ENCODE peak calls at places on chromosomes 1 and 21, in seven cellular contexts. One of them, this sample, is unnamed.

GRCh38 chr1:25735956-25736529 is 64.0 kb upstream of the SELENON start:
- DNase-seq in mesenchymal stem cell: no peak
- DNase-seq in neuronal stem cell: no peak
- DNase-seq in IMR-90: no peak
- DNase-seq in H9: no peak
- DNase-seq in H1: no peak
- DNase-seq in trophoblast cell: peak; percentile 33
- DNase-seq in this sample: no peak

GRCh38 chr1:29247874-29248273 is 11.6 kb downstream of the PTPRU start:
- DNase-seq in mesenchymal stem cell: no peak
- DNase-seq in neuronal stem cell: no peak
- DNase-seq in IMR-90: no peak
- DNase-seq in H9: no peak
- DNase-seq in H1: no peak
- DNase-seq in trophoblast cell: no peak
- DNase-seq in this sample: no peak

GRCh38 chr1:227926896-227927885 is 20.5 kb downstream of the WNT9A start:
- DNase-seq in mesenchymal stem cell: no peak
- DNase-seq in neuronal stem cell: no peak
- DNase-seq in IMR-90: no peak
- DNase-seq in H9: no peak
- DNase-seq in H1: no peak
- DNase-seq in trophoblast cell: no peak
- DNase-seq in this sample: no peak

GRCh38 chr1:226534098-226534497 is 14.5 kb upstream of the STUM start:
- DNase-seq in mesenchymal stem cell: no peak
- DNase-seq in neuronal stem cell: no peak
- DNase-seq in IMR-90: no peak
- DNase-seq in H9: no peak
- DNase-seq in H1: no peak
- DNase-seq in trophoblast cell: no peak
- DNase-seq in this sample: no peak

GRCh38 chr1:43444827-43445225 is 8.9 kb downstream of the HYI start:
- DNase-seq in mesenchymal stem cell: peak; percentile 18
- DNase-seq in neuronal stem cell: peak; percentile 11
- DNase-seq in IMR-90: no peak
- DNase-seq in H9: peak; percentile 29
- DNase-seq in H1: no peak
- DNase-seq in trophoblast cell: no peak
- DNase-seq in this sample: peak; percentile 36

GRCh38 chr21:33149166-33149565 is 79.2 kb downstream of the OLIG1 start:
- DNase-seq in mesenchymal stem cell: no peak
- DNase-seq in neuronal stem cell: no peak
- DNase-seq in IMR-90: no peak
- DNase-seq in H9: no peak
- DNase-seq in H1: no peak
- DNase-seq in trophoblast cell: no peak
- DNase-seq in this sample: no peak

GRCh38 chr1:213122514-213122929 is 71.5 kb downstream of the RPS6KC1 start:
- DNase-seq in mesenchymal stem cell: peak; percentile 56
- DNase-seq in neuronal stem cell: peak; percentile 11
- DNase-seq in IMR-90: peak; percentile 71
- DNase-seq in H9: no peak
- DNase-seq in H1: no peak
- DNase-seq in trophoblast cell: peak; percentile 84
- DNase-seq in this sample: peak; percentile 40

GRCh38 chr1:94949681-94950661 is 23.1 kb upstream of the CNN3 start:
- DNase-seq in mesenchymal stem cell: peak; percentile 56
- DNase-seq in neuronal stem cell: no peak
- DNase-seq in IMR-90: peak; percentile 85
- DNase-seq in H9: no peak
- DNase-seq in H1: no peak
- DNase-seq in trophoblast cell: no peak
- DNase-seq in this sample: no peak

GRCh38 chr1:57860931-57861600 is 437.2 kb upstream of the DAB1 start:
- DNase-seq in mesenchymal stem cell: no peak
- DNase-seq in neuronal stem cell: no peak
- DNase-seq in IMR-90: no peak
- DNase-seq in H9: no peak
- DNase-seq in H1: no peak
- DNase-seq in trophoblast cell: peak; percentile 97
- DNase-seq in this sample: no peak

GRCh38 chr1:31699341-31699891 is 4.4 kb downstream of the COL16A1 start:
- DNase-seq in mesenchymal stem cell: no peak
- DNase-seq in neuronal stem cell: no peak
- DNase-seq in IMR-90: no peak
- DNase-seq in H9: no peak
- DNase-seq in H1: no peak
- DNase-seq in trophoblast cell: no peak
- DNase-seq in this sample: no peak

GRCh38 chr1:183039985-183040447 is 16.8 kb downstream of the LAMC1 start:
- DNase-seq in mesenchymal stem cell: peak; percentile 85
- DNase-seq in neuronal stem cell: no peak
- DNase-seq in IMR-90: peak; percentile 88
- DNase-seq in H9: no peak
- DNase-seq in H1: no peak
- DNase-seq in trophoblast cell: peak; percentile 31
- DNase-seq in this sample: no peak

GRCh38 chr1:89790592-89790991 is 30.2 kb upstream of the LRRC8D start:
- DNase-seq in mesenchymal stem cell: no peak
- DNase-seq in neuronal stem cell: no peak
- DNase-seq in IMR-90: no peak
- DNase-seq in H9: no peak
- DNase-seq in H1: no peak
- DNase-seq in trophoblast cell: no peak
- DNase-seq in this sample: no peak

GRCh38 chr1:97826820-97827219 is 94.0 kb downstream of the DPYD start:
- DNase-seq in mesenchymal stem cell: no peak
- DNase-seq in neuronal stem cell: no peak
- DNase-seq in IMR-90: no peak
- DNase-seq in H9: no peak
- DNase-seq in H1: no peak
- DNase-seq in trophoblast cell: no peak
- DNase-seq in this sample: no peak

GRCh38 chr21:39397651-39398385 is 47.8 kb downstream of the LCA5L start:
- DNase-seq in mesenchymal stem cell: peak; percentile 38
- DNase-seq in neuronal stem cell: no peak
- DNase-seq in IMR-90: no peak
- DNase-seq in H9: no peak
- DNase-seq in H1: no peak
- DNase-seq in trophoblast cell: no peak
- DNase-seq in this sample: no peak

GRCh38 chr1:24294228-24294672 is 24.9 kb upstream of the GRHL3 start:
- DNase-seq in mesenchymal stem cell: peak; percentile 99
- DNase-seq in neuronal stem cell: no peak
- DNase-seq in IMR-90: peak; percentile 98
- DNase-seq in H9: no peak
- DNase-seq in H1: no peak
- DNase-seq in trophoblast cell: peak; percentile 98
- DNase-seq in this sample: peak; percentile 46

GRCh38 chr1:22132517-22133235 is 10.2 kb downstream of the WNT4 start:
- DNase-seq in mesenchymal stem cell: no peak
- DNase-seq in neuronal stem cell: no peak
- DNase-seq in IMR-90: peak; percentile 71
- DNase-seq in H9: no peak
- DNase-seq in H1: no peak
- DNase-seq in trophoblast cell: no peak
- DNase-seq in this sample: no peak

GRCh38 chr1:2597441-2598328 is 11.1 kb downstream of the PRXL2B start:
- DNase-seq in mesenchymal stem cell: no peak
- DNase-seq in neuronal stem cell: no peak
- DNase-seq in IMR-90: no peak
- DNase-seq in H9: peak; percentile 25
- DNase-seq in H1: no peak
- DNase-seq in trophoblast cell: no peak
- DNase-seq in this sample: no peak

GRCh38 chr1:37094302-37094701 is 60.0 kb upstream of the GRIK3 start:
- DNase-seq in mesenchymal stem cell: no peak
- DNase-seq in neuronal stem cell: no peak
- DNase-seq in IMR-90: no peak
- DNase-seq in H9: no peak
- DNase-seq in H1: no peak
- DNase-seq in trophoblast cell: no peak
- DNase-seq in this sample: no peak

GRCh38 chr1:7752512-7753417 is 18.3 kb upstream of the VAMP3 start:
- DNase-seq in mesenchymal stem cell: peak; percentile 77
- DNase-seq in neuronal stem cell: peak; percentile 82
- DNase-seq in IMR-90: peak; percentile 71
- DNase-seq in H9: peak; percentile 48
- DNase-seq in H1: peak; percentile 62
- DNase-seq in trophoblast cell: peak; percentile 71
- DNase-seq in this sample: peak; percentile 81

GRCh38 chr1:200674838-200675587 is 5.3 kb upstream of the DDX59 start:
- DNase-seq in mesenchymal stem cell: no peak
- DNase-seq in neuronal stem cell: no peak
- DNase-seq in IMR-90: no peak
- DNase-seq in H9: no peak
- DNase-seq in H1: no peak
- DNase-seq in trophoblast cell: peak; percentile 84
- DNase-seq in this sample: peak; percentile 53

GRCh38 chr1:19678493-19678892 is 13.8 kb downstream of the HTR6 start:
- DNase-seq in mesenchymal stem cell: no peak
- DNase-seq in neuronal stem cell: no peak
- DNase-seq in IMR-90: no peak
- DNase-seq in H9: no peak
- DNase-seq in H1: no peak
- DNase-seq in trophoblast cell: no peak
- DNase-seq in this sample: no peak

GRCh38 chr21:32309906-32310460 is 11.3 kb downstream of the MRAP start:
- DNase-seq in mesenchymal stem cell: no peak
- DNase-seq in neuronal stem cell: no peak
- DNase-seq in IMR-90: no peak
- DNase-seq in H9: no peak
- DNase-seq in H1: no peak
- DNase-seq in trophoblast cell: no peak
- DNase-seq in this sample: peak; percentile 82

GRCh38 chr1:241499910-241500309 is 19.6 kb downstream of the FH start:
- DNase-seq in mesenchymal stem cell: peak; percentile 44
- DNase-seq in neuronal stem cell: no peak
- DNase-seq in IMR-90: peak; percentile 62
- DNase-seq in H9: no peak
- DNase-seq in H1: no peak
- DNase-seq in trophoblast cell: peak; percentile 18
- DNase-seq in this sample: peak; percentile 43

GRCh38 chr1:207918571-207918970 is 7.6 kb upstream of the CD34 start:
- DNase-seq in mesenchymal stem cell: no peak
- DNase-seq in neuronal stem cell: no peak
- DNase-seq in IMR-90: no peak
- DNase-seq in H9: no peak
- DNase-seq in H1: no peak
- DNase-seq in trophoblast cell: no peak
- DNase-seq in this sample: peak; percentile 10

GRCh38 chr21:29682800-29683199 is 257.0 kb downstream of the GRIK1 start:
- DNase-seq in mesenchymal stem cell: no peak
- DNase-seq in neuronal stem cell: no peak
- DNase-seq in IMR-90: no peak
- DNase-seq in H9: no peak
- DNase-seq in H1: no peak
- DNase-seq in trophoblast cell: no peak
- DNase-seq in this sample: no peak

GRCh38 chr1:112904071-112904830 is 51.7 kb downstream of the SLC16A1 start:
- DNase-seq in mesenchymal stem cell: peak; percentile 82
- DNase-seq in neuronal stem cell: no peak
- DNase-seq in IMR-90: peak; percentile 77
- DNase-seq in H9: no peak
- DNase-seq in H1: peak; percentile 44
- DNase-seq in trophoblast cell: peak; percentile 51
- DNase-seq in this sample: peak; percentile 59
- H2BK120ac ChIP-seq in mesenchymal stem cell: no peak overlapping the region
- H2BK120ac ChIP-seq in neuronal stem cell: no peak overlapping the region
- H2BK120ac ChIP-seq in IMR-90: no peak overlapping the region
- H2BK120ac ChIP-seq in H9: no peak overlapping the region
- H2BK120ac ChIP-seq in H1: no peak overlapping the region
- H2BK120ac ChIP-seq in trophoblast cell: peak overlapping the region; percentile 55
- H2BK120ac ChIP-seq in this sample: no peak overlapping the region

DNA sequence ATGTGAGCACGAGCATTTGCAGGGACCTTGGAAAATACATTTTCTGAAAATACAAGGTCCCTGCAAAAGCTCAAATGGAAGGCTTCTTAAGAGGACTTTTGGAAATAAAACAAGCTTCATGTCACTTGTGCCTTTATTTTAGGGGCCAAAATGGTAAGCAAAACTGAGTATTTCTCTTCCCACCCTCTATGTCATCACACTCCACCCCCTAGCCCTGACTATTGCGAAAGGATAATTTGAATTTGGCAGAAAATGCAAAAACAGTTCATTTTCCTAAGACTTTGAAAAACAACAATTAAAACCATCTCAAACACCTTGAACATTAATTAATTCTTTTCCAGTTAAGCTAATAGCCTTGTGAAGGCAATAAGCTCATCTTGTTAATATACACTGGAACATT is 201.7 kb downstream of the TM2D1 start:
- DNase-seq in mesenchymal stem cell: no peak
- DNase-seq in neuronal stem cell: no peak
- DNase-seq in IMR-90: no peak
- DNase-seq in H9: no peak
- DNase-seq in H1: no peak
- DNase-seq in trophoblast cell: no peak
- DNase-seq in this sample: no peak
- H2BK120ac ChIP-seq in mesenchymal stem cell: no peak overlapping the region
- H2BK120ac ChIP-seq in neuronal stem cell: no peak overlapping the region
- H2BK120ac ChIP-seq in IMR-90: no peak overlapping the region
- H2BK120ac ChIP-seq in H9: no peak overlapping the region
- H2BK120ac ChIP-seq in H1: no peak overlapping the region
- H2BK120ac ChIP-seq in trophoblast cell: no peak overlapping the region
- H2BK120ac ChIP-seq in this sample: no peak overlapping the region

GRCh38 chr1:147292012-147292411 is 49.5 kb downstream of the CHD1L start:
- DNase-seq in mesenchymal stem cell: peak; percentile 86
- DNase-seq in neuronal stem cell: no peak
- DNase-seq in IMR-90: peak; percentile 93
- DNase-seq in H9: no peak
- DNase-seq in H1: no peak
- DNase-seq in trophoblast cell: peak; percentile 76
- DNase-seq in this sample: no peak
- H2BK120ac ChIP-seq in mesenchymal stem cell: no peak overlapping the region
- H2BK120ac ChIP-seq in neuronal stem cell: no peak overlapping the region
- H2BK120ac ChIP-seq in IMR-90: peak overlapping the region; percentile 93
- H2BK120ac ChIP-seq in H9: no peak overlapping the region
- H2BK120ac ChIP-seq in H1: no peak overlapping the region
- H2BK120ac ChIP-seq in trophoblast cell: no peak overlapping the region
- H2BK120ac ChIP-seq in this sample: no peak overlapping the region

GRCh38 chr1:236009193-236009592 is 55.7 kb downstream of the NID1 start:
- DNase-seq in mesenchymal stem cell: peak; percentile 67
- DNase-seq in neuronal stem cell: no peak
- DNase-seq in IMR-90: peak; percentile 35
- DNase-seq in H9: no peak
- DNase-seq in H1: no peak
- DNase-seq in trophoblast cell: no peak
- DNase-seq in this sample: no peak

GRCh38 chr1:236009857-236010256 is 55.0 kb downstream of the NID1 start:
- DNase-seq in mesenchymal stem cell: peak; percentile 80
- DNase-seq in neuronal stem cell: no peak
- DNase-seq in IMR-90: peak; percentile 83
- DNase-seq in H9: no peak
- DNase-seq in H1: no peak
- DNase-seq in trophoblast cell: peak; percentile 26
- DNase-seq in this sample: no peak

GRCh38 chr1:236010443-236010842 is 54.4 kb downstream of the NID1 start:
- DNase-seq in mesenchymal stem cell: peak; percentile 46
- DNase-seq in neuronal stem cell: no peak
- DNase-seq in IMR-90: no peak
- DNase-seq in H9: no peak
- DNase-seq in H1: no peak
- DNase-seq in trophoblast cell: no peak
- DNase-seq in this sample: no peak

GRCh38 chr1:236011641-236012040 is 53.2 kb downstream of the NID1 start:
- DNase-seq in mesenchymal stem cell: no peak
- DNase-seq in neuronal stem cell: no peak
- DNase-seq in IMR-90: no peak
- DNase-seq in H9: no peak
- DNase-seq in H1: no peak
- DNase-seq in trophoblast cell: no peak
- DNase-seq in this sample: no peak

GRCh38 chr1:236007781-236008180 is 57.1 kb downstream of the NID1 start:
- DNase-seq in mesenchymal stem cell: no peak
- DNase-seq in neuronal stem cell: no peak
- DNase-seq in IMR-90: no peak
- DNase-seq in H9: no peak
- DNase-seq in H1: no peak
- DNase-seq in trophoblast cell: no peak
- DNase-seq in this sample: no peak
- H2BK120ac ChIP-seq in mesenchymal stem cell: no peak overlapping the region
- H2BK120ac ChIP-seq in neuronal stem cell: no peak overlapping the region
- H2BK120ac ChIP-seq in IMR-90: no peak overlapping the region
- H2BK120ac ChIP-seq in H9: no peak overlapping the region
- H2BK120ac ChIP-seq in H1: no peak overlapping the region
- H2BK120ac ChIP-seq in trophoblast cell: no peak overlapping the region
- H2BK120ac ChIP-seq in this sample: no peak overlapping the region